ENCODE peak calls at places on chromosomes 2 and 18, in nine cellular contexts. One of them, this sample, is unnamed.

GRCh38 chr2:58930541-58930940 is 689.4 kb upstream of the FANCL start:
- DNase-seq in A549: no peak
- DNase-seq in H1: no peak
- DNase-seq in HepG2: no peak
- DNase-seq in K562: no peak
- DNase-seq in SK-N-SH: no peak
- DNase-seq in endothelial cell of umbilical vein: no peak
- DNase-seq in GM12878: no peak
- DNase-seq in HCT116: no peak
- DNase-seq in this sample: no peak

GRCh38 chr18:23194150-23194968 is 59.1 kb downstream of the CABLES1 start:
- DNase-seq in A549: no peak
- DNase-seq in H1: no peak
- DNase-seq in HepG2: no peak
- DNase-seq in K562: no peak
- DNase-seq in SK-N-SH: no peak
- DNase-seq in endothelial cell of umbilical vein: peak
- DNase-seq in GM12878: no peak
- DNase-seq in HCT116: no peak
- DNase-seq in this sample: no peak

GRCh38 chr18:12309683-12310198 is 1.7 kb downstream of the TUBB6 start:
- DNase-seq in A549: no peak
- DNase-seq in H1: no peak
- DNase-seq in HepG2: no peak
- DNase-seq in K562: peak
- DNase-seq in SK-N-SH: no peak
- DNase-seq in endothelial cell of umbilical vein: peak
- DNase-seq in GM12878: no peak
- DNase-seq in HCT116: no peak
- DNase-seq in this sample: no peak

GRCh38 chr2:3636586-3637310 is 21.3 kb upstream of the ALLC start:
- DNase-seq in A549: no peak
- DNase-seq in H1: no peak
- DNase-seq in HepG2: no peak
- DNase-seq in K562: no peak
- DNase-seq in SK-N-SH: no peak
- DNase-seq in endothelial cell of umbilical vein: no peak
- DNase-seq in GM12878: no peak
- DNase-seq in HCT116: no peak
- DNase-seq in this sample: no peak

GRCh38 chr18:32919799-32920198 is 147.0 kb upstream of the KLHL14 start:
- DNase-seq in A549: no peak
- DNase-seq in H1: peak
- DNase-seq in HepG2: peak
- DNase-seq in K562: no peak
- DNase-seq in SK-N-SH: peak
- DNase-seq in endothelial cell of umbilical vein: no peak
- DNase-seq in GM12878: no peak
- DNase-seq in HCT116: no peak
- DNase-seq in this sample: peak

GRCh38 chr2:230906471-230907230 is 18.4 kb downstream of the GPR55 start:
- DNase-seq in A549: no peak
- DNase-seq in H1: no peak
- DNase-seq in HepG2: no peak
- DNase-seq in K562: no peak
- DNase-seq in SK-N-SH: no peak
- DNase-seq in endothelial cell of umbilical vein: no peak
- DNase-seq in GM12878: no peak
- DNase-seq in HCT116: no peak
- DNase-seq in this sample: no peak

GRCh38 chr2:200741468-200742202 is 70.1 kb upstream of the BZW1 start:
- DNase-seq in A549: no peak
- DNase-seq in H1: no peak
- DNase-seq in HepG2: peak
- DNase-seq in K562: no peak
- DNase-seq in SK-N-SH: no peak
- DNase-seq in endothelial cell of umbilical vein: no peak
- DNase-seq in GM12878: no peak
- DNase-seq in HCT116: no peak
- DNase-seq in this sample: no peak

GRCh38 chr2:62199392-62200125 is 3.6 kb downstream of the B3GNT2 start:
- DNase-seq in A549: no peak
- DNase-seq in H1: no peak
- DNase-seq in HepG2: no peak
- DNase-seq in K562: no peak
- DNase-seq in SK-N-SH: no peak
- DNase-seq in endothelial cell of umbilical vein: no peak
- DNase-seq in GM12878: no peak
- DNase-seq in HCT116: no peak
- DNase-seq in this sample: peak

GRCh38 chr2:238160206-238161129 is 1.7 kb downstream of the ERFE start:
- DNase-seq in A549: no peak
- DNase-seq in H1: peak
- DNase-seq in HepG2: peak
- DNase-seq in K562: peak
- DNase-seq in SK-N-SH: peak
- DNase-seq in endothelial cell of umbilical vein: no peak
- DNase-seq in GM12878: no peak
- DNase-seq in HCT116: no peak
- DNase-seq in this sample: peak

GRCh38 chr2:231184319-231184718 is 14.1 kb upstream of the ARMC9 start:
- DNase-seq in A549: no peak
- DNase-seq in H1: no peak
- DNase-seq in HepG2: no peak
- DNase-seq in K562: no peak
- DNase-seq in SK-N-SH: no peak
- DNase-seq in endothelial cell of umbilical vein: no peak
- DNase-seq in GM12878: no peak
- DNase-seq in HCT116: no peak
- DNase-seq in this sample: no peak

GRCh38 chr2:144628566-144628965 is 108.6 kb upstream of the ZEB2 start:
- DNase-seq in A549: no peak
- DNase-seq in H1: no peak
- DNase-seq in HepG2: no peak
- DNase-seq in K562: no peak
- DNase-seq in SK-N-SH: no peak
- DNase-seq in endothelial cell of umbilical vein: no peak
- DNase-seq in GM12878: no peak
- DNase-seq in HCT116: no peak
- DNase-seq in this sample: no peak

GRCh38 chr2:172251231-172251630 is 148.5 kb upstream of the DLX2 start:
- DNase-seq in A549: no peak
- DNase-seq in H1: no peak
- DNase-seq in HepG2: no peak
- DNase-seq in K562: no peak
- DNase-seq in SK-N-SH: no peak
- DNase-seq in endothelial cell of umbilical vein: peak
- DNase-seq in GM12878: no peak
- DNase-seq in HCT116: no peak
- DNase-seq in this sample: no peak

GRCh38 chr2:207831569-207832248 is 62.0 kb upstream of the FZD5 start:
- DNase-seq in A549: no peak
- DNase-seq in H1: no peak
- DNase-seq in HepG2: no peak
- DNase-seq in K562: peak
- DNase-seq in SK-N-SH: no peak
- DNase-seq in endothelial cell of umbilical vein: no peak
- DNase-seq in GM12878: no peak
- DNase-seq in HCT116: no peak
- DNase-seq in this sample: no peak

GRCh38 chr2:54859997-54860701 is 136.7 kb downstream of the EML6 start:
- DNase-seq in A549: peak
- DNase-seq in H1: no peak
- DNase-seq in HepG2: no peak
- DNase-seq in K562: no peak
- DNase-seq in SK-N-SH: no peak
- DNase-seq in endothelial cell of umbilical vein: no peak
- DNase-seq in GM12878: no peak
- DNase-seq in HCT116: no peak
- DNase-seq in this sample: peak

GRCh38 chr2:7633556-7634153 is 716.4 kb downstream of the RNF144A start:
- DNase-seq in A549: no peak
- DNase-seq in H1: no peak
- DNase-seq in HepG2: no peak
- DNase-seq in K562: no peak
- DNase-seq in SK-N-SH: no peak
- DNase-seq in endothelial cell of umbilical vein: no peak
- DNase-seq in GM12878: no peak
- DNase-seq in HCT116: no peak
- DNase-seq in this sample: no peak

GRCh38 chr2:29189052-29189451 is 73.8 kb downstream of the CLIP4 start:
- DNase-seq in A549: no peak
- DNase-seq in H1: no peak
- DNase-seq in HepG2: no peak
- DNase-seq in K562: no peak
- DNase-seq in SK-N-SH: no peak
- DNase-seq in endothelial cell of umbilical vein: no peak
- DNase-seq in GM12878: peak
- DNase-seq in HCT116: no peak
- DNase-seq in this sample: no peak

GRCh38 chr2:138439733-138440132 is 61.8 kb upstream of the SPOPL start:
- DNase-seq in A549: no peak
- DNase-seq in H1: no peak
- DNase-seq in HepG2: no peak
- DNase-seq in K562: no peak
- DNase-seq in SK-N-SH: no peak
- DNase-seq in endothelial cell of umbilical vein: no peak
- DNase-seq in GM12878: no peak
- DNase-seq in HCT116: no peak
- DNase-seq in this sample: no peak

GRCh38 chr18:49174478-49174877 is 223.7 kb upstream of the SMAD7 start:
- DNase-seq in A549: no peak
- DNase-seq in H1: no peak
- DNase-seq in HepG2: no peak
- DNase-seq in K562: no peak
- DNase-seq in SK-N-SH: no peak
- DNase-seq in endothelial cell of umbilical vein: no peak
- DNase-seq in GM12878: no peak
- DNase-seq in HCT116: no peak
- DNase-seq in this sample: no peak
- H3K4me3 ChIP-seq in A549: no peak
- H3K4me3 ChIP-seq in H1: no peak
- H3K4me3 ChIP-seq in HepG2: no peak
- H3K4me3 ChIP-seq in K562: no peak
- H3K4me3 ChIP-seq in SK-N-SH: no peak
- H3K4me3 ChIP-seq in endothelial cell of umbilical vein: no peak
- H3K4me3 ChIP-seq in GM12878: no peak
- H3K4me3 ChIP-seq in HCT116: no peak
- H3K4me3 ChIP-seq in this sample: no peak

DNA sequence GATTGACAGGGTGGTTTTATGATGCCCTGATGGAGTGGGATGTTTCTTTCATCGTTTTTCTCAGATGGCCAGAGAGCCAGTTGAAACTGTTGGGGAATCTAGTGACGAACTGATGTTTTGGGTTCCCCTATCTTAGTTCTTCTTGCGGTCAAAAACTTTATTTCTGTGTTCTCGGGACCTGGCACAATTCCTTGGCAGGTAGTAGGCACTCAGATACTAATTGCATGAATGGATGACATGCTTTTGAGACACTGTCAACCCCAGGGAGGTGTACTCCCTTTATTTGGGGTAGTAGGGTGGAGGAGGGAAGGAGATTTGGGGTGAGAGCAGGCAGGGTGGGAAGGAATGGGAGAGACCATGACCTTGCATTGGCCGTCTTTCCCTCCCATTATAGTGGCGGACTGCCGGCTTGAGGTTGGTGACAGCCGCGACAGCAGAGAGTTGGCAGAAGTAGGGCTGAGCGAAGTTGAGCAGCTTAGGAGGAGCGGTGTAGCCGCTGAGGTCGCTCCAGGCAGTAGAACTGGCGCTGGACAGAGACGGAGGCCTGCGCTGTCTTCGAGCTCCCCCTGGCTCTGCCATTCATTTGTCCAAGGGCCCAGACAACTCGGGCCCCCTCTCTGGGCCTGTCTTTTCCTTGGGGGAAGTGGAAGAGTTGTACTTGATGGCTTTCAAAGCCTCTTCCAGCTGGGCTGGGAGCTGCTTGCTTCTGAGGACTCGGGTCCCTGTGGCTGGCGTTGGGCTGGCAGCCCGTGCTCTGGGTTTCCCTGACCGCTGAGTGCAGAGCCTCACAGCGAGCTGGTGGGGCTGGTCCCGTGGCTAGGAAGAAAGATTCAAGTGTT is 2.6 kb downstream of the TET3 start:
- DNase-seq in A549: no peak
- DNase-seq in H1: no peak
- DNase-seq in HepG2: no peak
- DNase-seq in K562: no peak
- DNase-seq in SK-N-SH: peak
- DNase-seq in endothelial cell of umbilical vein: peak
- DNase-seq in GM12878: no peak
- DNase-seq in HCT116: no peak
- DNase-seq in this sample: peak
- TF ChIP-seq MAX in A549: no peak
- TF ChIP-seq MAX in H1: no peak
- TF ChIP-seq MAX in HepG2: no peak
- TF ChIP-seq MAX in K562: no peak
- TF ChIP-seq MAX in SK-N-SH: no peak
- TF ChIP-seq MAX in endothelial cell of umbilical vein: no peak
- TF ChIP-seq MAX in GM12878: no peak
- TF ChIP-seq MAX in HCT116: no peak
- TF ChIP-seq MAX in this sample: no peak

GRCh38 chr2:217079165-217079564 is 219.3 kb upstream of the TNP1 start:
- DNase-seq in A549: no peak
- DNase-seq in H1: no peak
- DNase-seq in HepG2: no peak
- DNase-seq in K562: no peak
- DNase-seq in SK-N-SH: no peak
- DNase-seq in endothelial cell of umbilical vein: no peak
- DNase-seq in GM12878: no peak
- DNase-seq in HCT116: no peak
- DNase-seq in this sample: no peak
- H3K4me3 ChIP-seq in A549: no peak
- H3K4me3 ChIP-seq in H1: no peak
- H3K4me3 ChIP-seq in HepG2: no peak
- H3K4me3 ChIP-seq in K562: no peak
- H3K4me3 ChIP-seq in SK-N-SH: no peak
- H3K4me3 ChIP-seq in endothelial cell of umbilical vein: no peak
- H3K4me3 ChIP-seq in GM12878: no peak
- H3K4me3 ChIP-seq in HCT116: no peak
- H3K4me3 ChIP-seq in this sample: no peak

DNA sequence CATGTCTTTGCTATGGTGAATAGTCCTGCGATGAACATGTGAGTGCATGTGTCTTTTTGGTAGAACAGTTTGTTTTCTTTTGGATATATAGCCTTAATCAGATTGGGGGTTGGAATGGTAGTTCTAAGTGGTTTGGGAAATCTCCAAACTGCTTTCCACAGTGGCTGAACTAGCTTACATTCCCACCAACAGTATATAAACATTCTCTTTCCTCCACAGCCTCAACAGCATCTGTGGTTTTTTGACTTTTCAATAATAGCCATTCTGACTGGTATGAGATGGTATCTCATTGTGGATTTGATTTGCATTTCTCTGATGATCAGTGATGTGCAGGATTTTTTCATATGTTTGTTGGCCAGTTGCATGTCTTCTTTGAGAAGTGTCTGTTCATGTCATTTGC is 112.2 kb upstream of the SESTD1 start:
- DNase-seq in A549: no peak
- DNase-seq in H1: no peak
- DNase-seq in HepG2: no peak
- DNase-seq in K562: no peak
- DNase-seq in SK-N-SH: no peak
- DNase-seq in endothelial cell of umbilical vein: no peak
- DNase-seq in GM12878: no peak
- DNase-seq in HCT116: no peak
- DNase-seq in this sample: no peak
- TF ChIP-seq MAX in A549: no peak
- TF ChIP-seq MAX in H1: no peak
- TF ChIP-seq MAX in HepG2: no peak
- TF ChIP-seq MAX in K562: no peak
- TF ChIP-seq MAX in SK-N-SH: no peak
- TF ChIP-seq MAX in endothelial cell of umbilical vein: no peak
- TF ChIP-seq MAX in GM12878: no peak
- TF ChIP-seq MAX in HCT116: no peak
- TF ChIP-seq MAX in this sample: no peak